ENCODE peak calls at places on chromosomes 11 and 22, in nine cellular contexts. C, Z, B, D, Y, H, T, J and R are unnamed samples.

GRCh38 chr11:29432719-29433325 is 584.0 kb downstream of the KCNA4 start:
- DNase-seq in C (no peak), Z (peak), B (peak), D (no peak), Y (peak), H (no peak), T (no peak), J (peak), R (peak)

GRCh38 chr22:30655532-30655931 is 12.1 kb downstream of the DUSP18 start:
- DNase-seq in C (no peak), Z (no peak), B (peak), D (no peak), Y (no peak), H (no peak), T (no peak), J (no peak), R (no peak)

GRCh38 chr11:96056581-96056980 is 132.7 kb upstream of the MTMR2 start:
- DNase-seq in C (no peak), Z (no peak), B (no peak), D (no peak), Y (no peak), H (no peak), T (no peak), J (no peak), R (no peak)

GRCh38 chr22:20021196-20022181 is 579 bp downstream of the TANGO2 start:
- DNase-seq in C (peak), Z (peak), B (no peak), D (no peak), Y (peak), H (peak), T (no peak), J (peak), R (peak)

GRCh38 chr11:111765984-111766833 is at the start of gene PPP2R1B:
- DNase-seq in C (peak), Z (peak), B (peak), D (peak), Y (peak), H (peak), T (peak), J (peak), R (peak)

GRCh38 chr11:84564180-84564866 is 1062.8 kb downstream of the DLG2 start:
- DNase-seq in C (peak), Z (peak), B (peak), D (peak), Y (peak), H (no peak), T (no peak), J (peak), R (peak)

GRCh38 chr11:60951909-60952741 is at the start of gene SLC15A3:
- DNase-seq in C (no peak), Z (no peak), B (peak), D (no peak), Y (peak), H (peak), T (no peak), J (peak), R (no peak)

GRCh38 chr11:95922536-95923440 is 1.1 kb downstream of the MTMR2 start:
- DNase-seq in C (no peak), Z (no peak), B (no peak), D (no peak), Y (no peak), H (no peak), T (no peak), J (no peak), R (peak)

GRCh38 chr22:32005453-32005852 is 37.6 kb upstream of the SLC5A1 start:
- DNase-seq in C (no peak), Z (peak), B (no peak), D (no peak), Y (no peak), H (no peak), T (no peak), J (peak), R (peak)

GRCh38 chr11:118699508-118700220 is 20.2 kb upstream of the TREH start:
- DNase-seq in C (no peak), Z (no peak), B (no peak), D (peak), Y (no peak), H (no peak), T (no peak), J (no peak), R (no peak)

GRCh38 chr11:61700221-61700620 is 20.0 kb downstream of the DAGLA start:
- DNase-seq in C (no peak), Z (peak), B (no peak), D (no peak), Y (no peak), H (no peak), T (no peak), J (peak), R (peak)

GRCh38 chr11:3123316-3123715 is 41.8 kb downstream of the OSBPL5 start:
- DNase-seq in C (peak), Z (no peak), B (peak), D (no peak), Y (no peak), H (peak), T (peak), J (no peak), R (no peak)

GRCh38 chr11:86176165-86176884 is 68.2 kb upstream of the EED start:
- DNase-seq in C (no peak), Z (peak), B (no peak), D (no peak), Y (no peak), H (no peak), T (no peak), J (no peak), R (no peak)

GRCh38 chr11:84902445-84902844 is 724.7 kb downstream of the DLG2 start:
- DNase-seq in C (no peak), Z (no peak), B (no peak), D (no peak), Y (no peak), H (no peak), T (no peak), J (peak), R (no peak)

GRCh38 chr11:26778000-26778757 is 56.3 kb upstream of the SLC5A12 start:
- DNase-seq in C (no peak), Z (peak), B (no peak), D (no peak), Y (no peak), H (no peak), T (no peak), J (peak), R (peak)

GRCh38 chr11:16013649-16014275 is 342.6 kb downstream of the SOX6 start:
- DNase-seq in C (no peak), Z (peak), B (no peak), D (no peak), Y (no peak), H (no peak), T (no peak), J (no peak), R (no peak)

GRCh38 chr11:86988351-86988881 is 33.2 kb upstream of the FZD4 start:
- DNase-seq in C (no peak), Z (no peak), B (no peak), D (no peak), Y (no peak), H (no peak), T (no peak), J (no peak), R (no peak)

GRCh38 chr22:45946805-45947600 is 30.0 kb downstream of the WNT7B start:
- DNase-seq in C (no peak), Z (no peak), B (no peak), D (no peak), Y (no peak), H (no peak), T (no peak), J (no peak), R (no peak)

GRCh38 chr11:72703281-72704008 is 29.2 kb upstream of the PDE2A start:
- DNase-seq in C (no peak), Z (peak), B (peak), D (no peak), Y (peak), H (peak), T (no peak), J (no peak), R (no peak)

GRCh38 chr22:40436460-40437431 is 66.4 kb downstream of the SGSM3 start:
- DNase-seq in C (no peak), Z (peak), B (peak), D (no peak), Y (peak), H (no peak), T (no peak), J (peak), R (peak)

GRCh38 chr11:75356613-75357012 is 5.2 kb upstream of the ARRB1 start:
- DNase-seq in C (no peak), Z (no peak), B (no peak), D (no peak), Y (no peak), H (no peak), T (no peak), J (no peak), R (no peak)

GRCh38 chr11:44589301-44589700 is 23.8 kb downstream of the CD82 start:
- DNase-seq in C (no peak), Z (peak), B (no peak), D (no peak), Y (no peak), H (no peak), T (no peak), J (no peak), R (peak)

GRCh38 chr11:36131719-36132349 is 157.4 kb downstream of the COMMD9 start:
- DNase-seq in C (peak), Z (peak), B (peak), D (no peak), Y (peak), H (peak), T (peak), J (peak), R (no peak)

GRCh38 chr11:75141166-75141565 is 9.7 kb upstream of the SLCO2B1 start:
- DNase-seq in C (no peak), Z (no peak), B (peak), D (no peak), Y (no peak), H (no peak), T (no peak), J (no peak), R (no peak)

GRCh38 chr11:61037694-61038093 is 64.6 kb upstream of the CD5 start:
- DNase-seq in C (no peak), Z (no peak), B (no peak), D (no peak), Y (no peak), H (peak), T (no peak), J (peak), R (no peak)

GRCh38 chr11:36149538-36150242 is 139.5 kb downstream of the COMMD9 start:
- DNase-seq in C (peak), Z (peak), B (peak), D (peak), Y (peak), H (peak), T (no peak), J (peak), R (peak)

GRCh38 chr11:44290206-44290605 is 19.7 kb downstream of the ALX4 start:
- DNase-seq in C (no peak), Z (no peak), B (no peak), D (no peak), Y (no peak), H (no peak), T (no peak), J (no peak), R (no peak)

GRCh38 chr11:6627762-6628241 is 8.6 kb upstream of the TPP1 start:
- DNase-seq in C (no peak), Z (no peak), B (no peak), D (no peak), Y (no peak), H (no peak), T (no peak), J (no peak), R (no peak)

GRCh38 chr22:50009765-50010675 is 2.5 kb downstream of the IL17REL start:
- DNase-seq in C (peak), Z (no peak), B (peak), D (no peak), Y (no peak), H (no peak), T (no peak), J (no peak), R (no peak)

GRCh38 chr22:20033045-20033706 is 12.3 kb downstream of the TANGO2 start:
- DNase-seq in C (no peak), Z (no peak), B (no peak), D (no peak), Y (no peak), H (peak), T (no peak), J (no peak), R (no peak)

GRCh38 chr22:39246690-39247332 is 2.0 kb upstream of the PDGFB start:
- DNase-seq in C (no peak), Z (no peak), B (no peak), D (no peak), Y (no peak), H (no peak), T (no peak), J (no peak), R (no peak)

GRCh38 chr11:84558085-84558905 is 1068.8 kb downstream of the DLG2 start:
- DNase-seq in C (peak), Z (peak), B (peak), D (no peak), Y (peak), H (no peak), T (peak), J (peak), R (peak)

GRCh38 chr11:293852-294661 is 5.1 kb downstream of the PGGHG start:
- DNase-seq in C (no peak), Z (no peak), B (peak), D (no peak), Y (no peak), H (peak), T (no peak), J (no peak), R (no peak)

GRCh38 chr22:41517172-41518047 is 26.9 kb downstream of the POLR3H start:
- DNase-seq in C (peak), Z (peak), B (peak), D (peak), Y (peak), H (no peak), T (peak), J (peak), R (peak)